ENCODE peak calls at places on chromosomes 16 and 17, in four cellular contexts. H is mesendoderm, V is IMR-90, I is neuronal stem cell. O is an unnamed sample.
A peak's percentile ranks its signal among the peaks of the same experiment; 100 is the strongest.

GRCh38 chr16:84608281-84608680 is 9.6 kb downstream of the COTL1 start:
- DNase-seq in H (no peak), I (no peak), V (no peak), O (no peak)

GRCh38 chr16:21088646-21089538 is 61.8 kb downstream of the DNAH3 start:
- DNase-seq in I (no peak), V (peak; percentile 69), H (peak; percentile 63), O (peak; percentile 16)

GRCh38 chr16:1154887-1155331 is 2.0 kb downstream of the CACNA1H start:
- DNase-seq in I (no peak), H (no peak), V (peak; percentile 41), O (no peak)

GRCh38 chr17:43033947-43034622 is 9.1 kb downstream of the RND2 start:
- DNase-seq in I (peak; percentile 35), H (peak; percentile 84), V (no peak), O (no peak)

GRCh38 chr17:20243524-20243923 is 223.8 kb downstream of the LGALS9B start:
- DNase-seq in H (no peak), V (peak; percentile 37), I (no peak), O (no peak)

GRCh38 chr16:25051446-25052160 is 36.4 kb upstream of the ARHGAP17 start:
- DNase-seq in I (no peak), H (peak; percentile 94), V (peak; percentile 84), O (peak; percentile 73)

GRCh38 chr17:53032861-53033271 is 789.9 kb upstream of the KIF2B start:
- DNase-seq in V (peak; percentile 0), I (peak; percentile 53), H (peak; percentile 96), O (peak; percentile 65)

GRCh38 chr16:56032072-56032471 is 156.9 kb upstream of the CES5A start:
- DNase-seq in H (no peak), I (no peak), V (no peak), O (no peak)

GRCh38 chr17:67441052-67441738 is 64.1 kb downstream of the PITPNC1 start:
- DNase-seq in V (peak; percentile 88), I (peak; percentile 41), H (peak; percentile 46), O (peak; percentile 98)

GRCh38 chr16:66471264-66471663 is 44.2 kb downstream of the BEAN1 start:
- DNase-seq in H (no peak), I (no peak), V (no peak), O (no peak)

GRCh38 chr17:65254166-65254565 is 117.0 kb downstream of the RGS9 start:
- DNase-seq in V (peak; percentile 17), H (no peak), I (no peak), O (peak; percentile 9)

GRCh38 chr17:38969281-38969680 is 2.1 kb upstream of the FBXO47 start:
- DNase-seq in H (no peak), I (no peak), V (no peak), O (no peak)

GRCh38 chr17:65194670-65195334 is 57.6 kb downstream of the RGS9 start:
- DNase-seq in H (peak; percentile 40), I (no peak), V (no peak), O (no peak)

GRCh38 chr17:44241104-44241503 is 21.6 kb upstream of the UBTF start:
- DNase-seq in I (no peak), V (no peak), H (no peak), O (no peak)

GRCh38 chr16:71885261-71885650 is 1.3 kb upstream of the ZNF821 start:
- DNase-seq in I (no peak), V (no peak), H (peak; percentile 84), O (no peak)

GRCh38 chr16:27786881-27787625 is 237.1 kb downstream of the KATNIP start:
- DNase-seq in H (no peak), I (no peak), V (no peak), O (no peak)

GRCh38 chr16:3554351-3554928 is 22.8 kb downstream of the NLRC3 start:
- DNase-seq in H (no peak), I (no peak), V (no peak), O (no peak)
- H3K18ac ChIP-seq in H (no peak overlapping the region), I (no peak overlapping the region), V (no peak overlapping the region), O (no peak overlapping the region)

DNA sequence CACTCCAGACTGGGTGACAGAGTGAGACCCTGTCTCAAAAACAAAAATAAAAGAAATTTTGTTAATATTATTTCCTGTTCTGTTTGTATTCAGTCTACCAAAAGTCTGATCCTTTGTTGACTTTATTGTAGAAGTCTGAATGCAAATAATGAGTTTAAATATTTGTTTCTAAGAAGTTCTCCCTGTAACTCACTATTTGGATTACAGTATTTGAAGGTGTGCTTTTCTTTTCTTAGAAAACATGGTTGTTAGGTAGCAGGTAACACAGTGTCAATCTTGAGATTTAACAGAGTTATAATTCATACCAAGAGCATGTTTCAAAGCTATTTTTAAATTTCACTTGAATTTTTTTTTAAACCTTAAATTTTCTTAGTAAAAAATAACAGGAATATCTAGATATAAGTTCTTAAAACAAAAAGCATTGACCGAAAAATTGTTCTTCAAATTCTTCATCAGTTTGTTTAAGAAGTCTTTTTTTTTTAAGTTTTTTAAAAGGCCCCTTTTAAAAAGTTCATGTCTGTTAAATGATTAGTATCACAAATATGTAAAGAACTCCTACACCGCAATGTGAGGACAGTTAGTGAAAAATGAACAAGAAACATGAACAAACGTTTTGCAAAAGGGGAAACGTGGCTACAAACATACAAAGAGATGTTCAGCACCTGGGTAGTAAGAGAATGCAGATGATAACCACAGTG is 35.0 kb downstream of the GAN start:
- DNase-seq in V (peak; percentile 15), H (no peak), I (no peak), O (no peak)
- H3K27ac ChIP-seq in V (no peak overlapping the region), H (no peak overlapping the region), I (no peak overlapping the region), O (no peak overlapping the region)

DNA sequence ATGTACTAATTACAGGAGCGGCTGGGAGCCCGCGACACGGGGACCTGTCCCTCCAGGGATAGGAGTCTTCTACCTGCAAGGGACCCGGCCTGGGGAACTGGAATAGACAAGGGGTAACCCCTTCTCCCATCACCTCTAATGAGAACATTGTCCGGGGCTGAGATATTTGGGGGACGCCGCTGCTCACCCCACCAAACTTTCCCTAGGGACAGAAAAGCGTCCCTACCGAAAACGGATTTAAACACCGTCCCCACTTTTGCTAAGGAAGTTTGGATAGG is 3.4 kb upstream of the SOX9 start:
- DNase-seq in I (no peak), H (no peak), V (no peak), O (no peak)
- H3K18ac ChIP-seq in I (peak overlapping the region; percentile 98), H (no peak overlapping the region), V (no peak overlapping the region), O (no peak overlapping the region)

GRCh38 chr17:61323015-61323379 is 76.6 kb upstream of the TBX2 start:
- DNase-seq in I (no peak), H (no peak), V (no peak), O (no peak)

GRCh38 chr17:61323696-61324539 is 75.7 kb upstream of the TBX2 start:
- DNase-seq in V (peak; percentile 63), I (no peak), H (peak; percentile 31), O (peak; percentile 86)

GRCh38 chr17:61326330-61326729 is 73.3 kb upstream of the TBX2 start:
- DNase-seq in I (no peak), H (no peak), V (no peak), O (no peak)

GRCh38 chr17:61325382-61326073 is 74.1 kb upstream of the TBX2 start:
- DNase-seq in I (no peak), V (peak; percentile 81), H (no peak), O (peak; percentile 59)

GRCh38 chr17:61324540-61324868 is 75.1 kb upstream of the TBX2 start:
- DNase-seq in H (no peak), I (no peak), V (peak; percentile 82), O (peak; percentile 81)
- H3K27ac ChIP-seq in H (no peak overlapping the region), I (no peak overlapping the region), V (no peak overlapping the region), O (no peak overlapping the region)

DNA sequence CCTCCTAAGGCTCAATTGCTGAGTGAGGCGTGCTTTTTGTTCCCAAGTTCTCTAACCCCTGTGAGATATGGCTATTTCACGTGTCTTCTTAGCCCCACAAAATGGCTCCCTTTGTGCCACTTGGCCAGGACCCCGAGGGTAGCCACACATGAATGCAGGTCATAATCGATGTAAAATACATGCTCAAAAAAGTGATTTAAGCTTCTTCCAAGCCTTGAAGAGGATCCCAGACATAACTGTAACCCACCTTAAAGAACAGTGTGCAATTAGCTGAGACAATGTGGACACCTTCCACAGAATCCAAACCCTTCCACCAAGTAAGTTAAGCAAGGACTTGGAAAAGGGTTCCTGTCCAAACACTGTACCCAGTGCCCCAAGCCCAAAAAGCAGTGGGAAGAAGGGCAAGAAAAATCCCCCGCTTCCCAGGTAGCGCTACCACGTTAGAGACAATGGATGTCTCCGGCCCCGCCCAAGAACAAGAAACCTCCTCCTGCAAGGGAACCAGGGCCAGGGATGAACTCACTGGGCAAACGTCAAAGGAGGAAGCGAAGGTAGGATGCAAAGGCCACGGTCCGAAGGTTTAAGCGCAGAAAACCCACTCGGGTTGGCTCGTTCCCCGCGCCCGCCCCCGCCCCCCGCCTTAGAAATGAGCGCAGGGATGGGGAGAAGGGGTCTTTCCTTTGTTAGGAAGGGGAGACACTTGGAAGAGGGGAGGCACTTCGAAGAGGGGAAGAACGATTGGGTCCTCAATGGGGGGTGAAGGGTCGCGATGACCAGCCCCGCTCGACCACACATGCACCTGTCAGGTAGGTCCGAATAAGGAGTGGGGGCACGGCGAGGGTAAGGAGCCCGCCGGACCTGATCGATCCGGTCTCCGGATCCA is 1.1 kb downstream of the JPT1 start:
- DNase-seq in H (peak; percentile 76), V (peak; percentile 28), I (no peak), O (peak; percentile 45)
- H3K18ac ChIP-seq in H (peak overlapping the region; percentile 53), V (no peak overlapping the region), I (peak overlapping the region; percentile 98), O (peak overlapping the region; percentile 94)

DNA sequence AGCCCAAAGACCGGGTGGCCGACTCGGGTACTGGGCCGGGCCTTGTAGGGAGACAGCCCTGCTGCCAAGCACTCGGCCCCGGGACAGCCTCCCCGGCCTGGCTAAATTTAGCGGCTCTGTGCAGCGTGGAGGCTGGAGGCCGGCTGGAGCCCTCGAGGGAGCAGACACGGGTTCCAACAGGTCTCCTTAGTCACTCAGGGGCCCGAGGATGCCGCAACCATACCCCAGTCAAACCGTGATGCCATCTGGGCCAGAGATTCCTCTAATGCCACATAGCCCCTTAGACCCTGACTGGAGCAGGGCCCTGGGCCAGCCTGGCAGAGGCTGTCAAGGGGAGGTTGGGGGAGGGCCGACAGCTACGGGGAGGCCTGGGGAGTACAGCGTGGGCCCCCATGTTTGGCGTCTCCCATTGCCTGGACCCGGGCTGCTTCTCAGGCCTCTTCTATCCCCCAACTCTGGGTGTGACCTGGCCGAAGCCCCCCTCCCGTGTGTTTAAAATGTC is 2.9 kb upstream of the P2RX1 start:
- DNase-seq in I (no peak), H (no peak), V (no peak), O (no peak)
- H3K27ac ChIP-seq in I (no peak overlapping the region), H (no peak overlapping the region), V (no peak overlapping the region), O (no peak overlapping the region)